ENCODE peak calls at places on chromosome 5, in six cellular contexts. E, I, W, N, M and Z are unnamed samples.

GRCh38 chr5:74660146-74660545 is 19.6 kb upstream of the ENC1 start:
- DNase-seq in E (no peak), I (peak), W (no peak), N (no peak), M (no peak), Z (no peak)

GRCh38 chr5:168579987-168580508 is 880 bp upstream of the PANK3 start:
- DNase-seq in E (peak), I (no peak), W (no peak), N (no peak), M (no peak), Z (no peak)

GRCh38 chr5:60649288-60649917 is 50.6 kb downstream of the DEPDC1B start:
- DNase-seq in E (no peak), I (peak), W (peak), N (peak), M (peak), Z (peak)

GRCh38 chr5:41856644-41857491 is 13.4 kb downstream of the OXCT1 start:
- DNase-seq in E (peak), I (peak), W (peak), N (peak), M (peak), Z (peak)

GRCh38 chr5:157269165-157269671 is 3.3 kb downstream of the CYFIP2 start:
- DNase-seq in E (no peak), I (no peak), W (no peak), N (no peak), M (no peak), Z (no peak)

GRCh38 chr5:151923865-151924264 is 786 bp downstream of the GLRA1 start:
- DNase-seq in E (peak), I (no peak), W (no peak), N (no peak), M (no peak), Z (no peak)

GRCh38 chr5:158392753-158393152 is 533.8 kb upstream of the CLINT1 start:
- DNase-seq in E (no peak), I (no peak), W (no peak), N (no peak), M (peak), Z (no peak)

GRCh38 chr5:154157483-154158378 is 32.8 kb upstream of the GALNT10 start:
- DNase-seq in E (peak), I (no peak), W (peak), N (no peak), M (no peak), Z (no peak)

GRCh38 chr5:113250341-113250953 is 184.3 kb downstream of the TSSK1B start:
- DNase-seq in E (no peak), I (peak), W (peak), N (no peak), M (peak), Z (peak)

GRCh38 chr5:145687943-145688342 is 147.2 kb downstream of the PRELID2 start:
- DNase-seq in E (no peak), I (no peak), W (no peak), N (no peak), M (no peak), Z (no peak)

GRCh38 chr5:39186722-39187539 is 32.4 kb downstream of the FYB1 start:
- DNase-seq in E (no peak), I (no peak), W (no peak), N (no peak), M (no peak), Z (no peak)

GRCh38 chr5:73698011-73698410 is 72.0 kb downstream of the ARHGEF28 start:
- DNase-seq in E (no peak), I (no peak), W (no peak), N (no peak), M (no peak), Z (no peak)

GRCh38 chr5:107917983-107918382 is 247.2 kb upstream of the EFNA5 start:
- DNase-seq in E (no peak), I (no peak), W (peak), N (no peak), M (no peak), Z (no peak)

GRCh38 chr5:95134326-95134725 is 150.6 kb downstream of the MCTP1 start:
- DNase-seq in E (no peak), I (no peak), W (no peak), N (no peak), M (no peak), Z (no peak)

GRCh38 chr5:98927988-98928801 is 612 bp downstream of the CHD1 start:
- DNase-seq in E (peak), I (peak), W (peak), N (no peak), M (peak), Z (peak)

GRCh38 chr5:18314192-18314778 is 680.0 kb downstream of the TAF11L14 start:
- DNase-seq in E (peak), I (peak), W (peak), N (peak), M (peak), Z (peak)

GRCh38 chr5:146213210-146213838 is 9.9 kb downstream of the RBM27 start:
- DNase-seq in E (peak), I (peak), W (no peak), N (no peak), M (peak), Z (peak)

GRCh38 chr5:81850932-81851331 is 100.0 kb upstream of the SSBP2 start:
- DNase-seq in E (no peak), I (no peak), W (peak), N (no peak), M (no peak), Z (no peak)

GRCh38 chr5:137668574-137669093 is 67.3 kb downstream of the KLHL3 start:
- DNase-seq in E (no peak), I (no peak), W (no peak), N (no peak), M (no peak), Z (no peak)

GRCh38 chr5:168072665-168073064 is 218.8 kb upstream of the WWC1 start:
- DNase-seq in E (no peak), I (no peak), W (no peak), N (no peak), M (no peak), Z (no peak)

GRCh38 chr5:658103-658502 is 35.0 kb downstream of the TPPP start:
- DNase-seq in E (no peak), I (no peak), W (no peak), N (no peak), M (no peak), Z (no peak)

GRCh38 chr5:132678735-132679134 is 4.9 kb downstream of the IL4 start:
- DNase-seq in E (no peak), I (no peak), W (no peak), N (no peak), M (no peak), Z (no peak)

GRCh38 chr5:94218374-94218773 is 400.0 kb downstream of the KIAA0825 start:
- DNase-seq in E (no peak), I (peak), W (peak), N (no peak), M (no peak), Z (peak)

GRCh38 chr5:52684056-52684455 is 103.7 kb upstream of the ITGA1 start:
- DNase-seq in E (no peak), I (peak), W (peak), N (no peak), M (no peak), Z (no peak)

GRCh38 chr5:120304653-120305052 is 159.4 kb upstream of the PRR16 start:
- DNase-seq in E (no peak), I (peak), W (peak), N (no peak), M (no peak), Z (peak)

GRCh38 chr5:33772276-33772990 is 119.4 kb downstream of the ADAMTS12 start:
- DNase-seq in E (no peak), I (peak), W (peak), N (no peak), M (no peak), Z (peak)

GRCh38 chr5:59648949-59649921 is 244.3 kb downstream of the PDE4D start:
- DNase-seq in E (no peak), I (no peak), W (no peak), N (no peak), M (peak), Z (peak)

GRCh38 chr5:146338774-146339714 is at the start of gene POU4F3:
- DNase-seq in E (no peak), I (no peak), W (no peak), N (no peak), M (no peak), Z (no peak)

GRCh38 chr5:68285857-68286611 is 70.5 kb downstream of the PIK3R1 start:
- DNase-seq in E (no peak), I (peak), W (peak), N (peak), M (peak), Z (peak)

GRCh38 chr5:73514418-73514817 is 16.2 kb downstream of the BTF3 start:
- DNase-seq in E (no peak), I (no peak), W (no peak), N (no peak), M (no peak), Z (no peak)

GRCh38 chr5:115169392-115170127 is at the start of gene TRIM36:
- DNase-seq in E (peak), I (peak), W (peak), N (peak), M (peak), Z (peak)

GRCh38 chr5:115170924-115171510 is 1.3 kb upstream of the TRIM36 start:
- DNase-seq in E (no peak), I (no peak), W (no peak), N (no peak), M (no peak), Z (no peak)

GRCh38 chr5:115166744-115167393 is 2.8 kb downstream of the TRIM36 start:
- DNase-seq in E (no peak), I (no peak), W (no peak), N (no peak), M (no peak), Z (no peak)

GRCh38 chr5:115168829-115169391 is 798 bp downstream of the TRIM36 start:
- DNase-seq in E (peak), I (no peak), W (no peak), N (no peak), M (peak), Z (no peak)

DNA sequence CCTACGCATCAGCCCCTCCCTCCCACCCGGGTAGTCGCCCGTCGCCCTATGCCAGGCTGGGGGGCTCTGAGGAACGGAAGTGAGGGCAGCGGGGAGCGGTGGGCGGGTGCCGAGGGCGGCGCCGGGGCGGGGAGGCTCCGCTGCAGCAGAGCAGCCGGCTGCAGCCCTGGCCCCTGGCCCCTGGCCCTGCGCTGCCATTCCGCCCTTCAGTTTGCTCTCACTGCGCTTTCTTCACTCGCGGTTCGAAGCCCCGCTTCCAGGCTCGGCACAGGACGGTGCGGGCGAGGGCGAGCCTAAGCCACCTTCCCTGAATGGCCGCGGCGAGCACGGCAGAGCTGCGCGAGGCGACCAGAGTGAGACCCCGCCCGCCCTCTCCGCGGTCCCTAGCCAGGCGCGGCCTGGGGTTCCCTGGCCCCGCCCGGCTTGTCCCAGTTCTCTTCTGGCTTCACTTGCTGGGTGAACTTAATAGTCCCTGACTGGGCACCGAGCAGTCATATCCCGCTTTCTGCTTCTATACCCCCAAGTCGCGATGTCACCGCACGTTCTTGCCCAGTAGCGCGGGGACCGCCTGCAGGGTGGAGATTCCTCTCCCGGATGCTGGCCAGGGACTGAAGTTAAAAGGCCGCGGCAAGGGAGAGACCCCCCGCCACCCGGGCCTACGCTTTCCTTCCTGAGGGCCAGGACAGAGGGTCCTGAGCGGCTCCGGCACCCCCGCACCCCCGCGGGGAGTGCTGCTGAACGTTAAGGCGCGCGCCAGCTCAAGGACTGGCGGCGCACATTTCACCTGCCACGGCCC is 618 bp upstream of the TRIM36 start:
- DNase-seq in E (no peak), I (peak), W (peak), N (no peak), M (peak), Z (no peak)
- H3K4me3 ChIP-seq in E (peak), I (peak), W (peak), N (peak), M (peak), Z (peak)

GRCh38 chr5:76468625-76469410 is 65.7 kb downstream of the IQGAP2 start:
- DNase-seq in E (no peak), I (no peak), W (no peak), N (no peak), M (no peak), Z (no peak)
- H3K4me3 ChIP-seq in E (no peak), I (no peak), W (no peak), N (no peak), M (no peak), Z (no peak)

GRCh38 chr5:178114325-178115135 is 1.2 kb downstream of the N4BP3 start:
- DNase-seq in E (no peak), I (no peak), W (no peak), N (no peak), M (no peak), Z (no peak)
- H3K4me3 ChIP-seq in E (peak), I (no peak), W (no peak), N (peak), M (peak), Z (no peak)

GRCh38 chr5:1936901-1937300 is 54.2 kb upstream of the IRX4 start:
- DNase-seq in E (no peak), I (no peak), W (no peak), N (no peak), M (no peak), Z (no peak)

GRCh38 chr5:1936413-1936812 is 53.7 kb upstream of the IRX4 start:
- DNase-seq in E (no peak), I (no peak), W (no peak), N (peak), M (no peak), Z (no peak)

GRCh38 chr5:1938310-1939000 is 55.7 kb upstream of the IRX4 start:
- DNase-seq in E (no peak), I (no peak), W (no peak), N (no peak), M (no peak), Z (no peak)

GRCh38 chr5:1937590-1937989 is 54.9 kb upstream of the IRX4 start:
- DNase-seq in E (no peak), I (no peak), W (no peak), N (no peak), M (no peak), Z (no peak)

GRCh38 chr5:1939256-1939655 is 56.5 kb upstream of the IRX4 start:
- DNase-seq in E (no peak), I (no peak), W (no peak), N (no peak), M (no peak), Z (no peak)
- H3K4me3 ChIP-seq in E (no peak), I (no peak), W (no peak), N (no peak), M (no peak), Z (no peak)

DNA sequence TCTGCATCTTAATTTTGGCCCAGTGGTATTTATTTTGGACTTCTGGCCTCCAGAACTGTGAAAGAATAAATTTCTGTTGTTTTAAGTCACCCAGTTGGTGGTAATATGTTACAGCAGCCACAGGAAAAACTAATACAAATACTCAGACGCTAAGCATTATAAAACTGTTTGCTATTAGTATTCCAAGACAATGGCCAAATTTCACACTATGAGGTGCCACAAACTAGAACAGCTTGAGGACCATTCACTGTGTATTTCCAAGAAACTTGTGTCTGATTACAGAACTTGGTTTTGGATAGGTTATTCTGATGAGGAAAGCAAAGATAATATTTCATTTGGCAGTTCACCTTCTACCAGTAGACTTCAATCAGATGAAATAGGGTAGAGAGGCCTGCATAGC is 16.3 kb upstream of the ISOC1 start:
- DNase-seq in E (no peak), I (no peak), W (no peak), N (no peak), M (no peak), Z (no peak)
- H3K4me3 ChIP-seq in E (no peak), I (no peak), W (no peak), N (no peak), M (no peak), Z (no peak)

GRCh38 chr5:100841358-100842076 is 61.6 kb downstream of the ST8SIA4 start:
- DNase-seq in E (no peak), I (no peak), W (no peak), N (peak), M (peak), Z (peak)
- H3K4me3 ChIP-seq in E (no peak), I (no peak), W (no peak), N (peak), M (no peak), Z (no peak)